ENCODE peak calls at places on chromosomes 7 and 10, in eight cellular contexts. One of them, this sample, is unnamed.

GRCh38 chr7:27179503-27180430 is 5.3 kb downstream of the HOXA11 start:
- DNase-seq in colonic mucosa: peak
- DNase-seq in kidney: peak
- DNase-seq in brain microvascular endothelial cell: no peak
- DNase-seq in hepatocyte: peak
- DNase-seq in cardiac muscle cell: peak
- DNase-seq in esophagus squamous epithelium: no peak
- DNase-seq in IMR-90: peak
- DNase-seq in this sample: no peak

GRCh38 chr7:77454802-77455201 is 38.7 kb upstream of the GSAP start:
- DNase-seq in colonic mucosa: no peak
- DNase-seq in kidney: no peak
- DNase-seq in brain microvascular endothelial cell: no peak
- DNase-seq in hepatocyte: no peak
- DNase-seq in cardiac muscle cell: no peak
- DNase-seq in esophagus squamous epithelium: no peak
- DNase-seq in IMR-90: no peak
- DNase-seq in this sample: no peak

GRCh38 chr10:93579089-93579488 is 12.6 kb downstream of the FFAR4 start:
- DNase-seq in colonic mucosa: peak
- DNase-seq in kidney: no peak
- DNase-seq in brain microvascular endothelial cell: no peak
- DNase-seq in hepatocyte: peak
- DNase-seq in cardiac muscle cell: no peak
- DNase-seq in esophagus squamous epithelium: no peak
- DNase-seq in IMR-90: peak
- DNase-seq in this sample: no peak

GRCh38 chr7:98956937-98957336 is 78.6 kb downstream of the TRRAP start:
- DNase-seq in colonic mucosa: no peak
- DNase-seq in kidney: no peak
- DNase-seq in brain microvascular endothelial cell: no peak
- DNase-seq in hepatocyte: no peak
- DNase-seq in cardiac muscle cell: no peak
- DNase-seq in esophagus squamous epithelium: no peak
- DNase-seq in IMR-90: no peak
- DNase-seq in this sample: no peak

GRCh38 chr7:35805876-35806275 is 5.0 kb downstream of the SEPTIN7 start:
- DNase-seq in colonic mucosa: no peak
- DNase-seq in kidney: no peak
- DNase-seq in brain microvascular endothelial cell: no peak
- DNase-seq in hepatocyte: no peak
- DNase-seq in cardiac muscle cell: no peak
- DNase-seq in esophagus squamous epithelium: no peak
- DNase-seq in IMR-90: no peak
- DNase-seq in this sample: no peak

GRCh38 chr10:21208666-21209316 is 311.7 kb upstream of the NEBL start:
- DNase-seq in colonic mucosa: no peak
- DNase-seq in kidney: no peak
- DNase-seq in brain microvascular endothelial cell: no peak
- DNase-seq in hepatocyte: no peak
- DNase-seq in cardiac muscle cell: no peak
- DNase-seq in esophagus squamous epithelium: no peak
- DNase-seq in IMR-90: no peak
- DNase-seq in this sample: no peak

GRCh38 chr7:139602143-139602722 is 78.7 kb downstream of the CLEC2L start:
- DNase-seq in colonic mucosa: no peak
- DNase-seq in kidney: no peak
- DNase-seq in brain microvascular endothelial cell: peak
- DNase-seq in hepatocyte: peak
- DNase-seq in cardiac muscle cell: peak
- DNase-seq in esophagus squamous epithelium: no peak
- DNase-seq in IMR-90: peak
- DNase-seq in this sample: no peak

GRCh38 chr7:88429382-88429781 is 122.7 kb upstream of the STEAP4 start:
- DNase-seq in colonic mucosa: no peak
- DNase-seq in kidney: no peak
- DNase-seq in brain microvascular endothelial cell: no peak
- DNase-seq in hepatocyte: no peak
- DNase-seq in cardiac muscle cell: no peak
- DNase-seq in esophagus squamous epithelium: no peak
- DNase-seq in IMR-90: no peak
- DNase-seq in this sample: no peak

GRCh38 chr7:2520808-2521146 is 1.2 kb downstream of the LFNG start:
- DNase-seq in colonic mucosa: peak
- DNase-seq in kidney: no peak
- DNase-seq in brain microvascular endothelial cell: no peak
- DNase-seq in hepatocyte: no peak
- DNase-seq in cardiac muscle cell: no peak
- DNase-seq in esophagus squamous epithelium: no peak
- DNase-seq in IMR-90: no peak
- DNase-seq in this sample: no peak

GRCh38 chr7:50706469-50706937 is 76.2 kb downstream of the GRB10 start:
- DNase-seq in colonic mucosa: no peak
- DNase-seq in kidney: no peak
- DNase-seq in brain microvascular endothelial cell: no peak
- DNase-seq in hepatocyte: no peak
- DNase-seq in cardiac muscle cell: no peak
- DNase-seq in esophagus squamous epithelium: no peak
- DNase-seq in IMR-90: no peak
- DNase-seq in this sample: no peak

GRCh38 chr10:94524146-94524545 is 21.4 kb upstream of the HELLS start:
- DNase-seq in colonic mucosa: no peak
- DNase-seq in kidney: no peak
- DNase-seq in brain microvascular endothelial cell: no peak
- DNase-seq in hepatocyte: no peak
- DNase-seq in cardiac muscle cell: no peak
- DNase-seq in esophagus squamous epithelium: no peak
- DNase-seq in IMR-90: peak
- DNase-seq in this sample: no peak

DNA sequence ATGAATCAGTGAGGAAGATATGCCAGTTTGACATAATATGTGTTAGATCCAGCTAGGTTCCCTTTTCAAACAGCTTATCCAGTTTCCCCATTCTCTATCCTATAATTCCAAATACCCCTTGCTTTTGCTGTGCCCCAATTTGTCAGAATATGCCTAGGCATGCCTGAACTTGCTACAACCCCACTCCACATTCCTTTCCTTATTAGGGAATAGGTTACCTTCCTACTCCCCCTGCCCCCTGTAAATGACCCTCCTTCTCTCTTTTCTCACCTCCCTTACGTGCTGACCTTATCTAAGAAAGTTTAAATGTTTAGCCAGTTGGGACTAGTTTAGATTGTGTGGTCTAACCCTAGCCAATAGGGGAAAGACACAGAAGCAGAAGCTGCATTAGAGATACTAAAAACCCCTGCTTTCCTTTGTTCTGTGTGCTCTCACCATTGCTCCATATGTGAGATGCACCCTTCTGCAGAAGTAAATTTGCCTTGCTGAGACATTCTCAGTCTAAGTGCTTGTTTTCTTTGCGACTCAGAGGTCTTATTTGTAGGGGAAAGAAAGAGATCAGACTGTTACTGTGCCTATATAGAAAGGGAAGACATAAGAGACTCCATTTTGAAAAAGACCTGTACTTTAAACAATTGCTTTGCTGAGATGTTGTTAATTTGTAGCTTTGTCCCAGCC is 267.8 kb downstream of the SH2D4B start:
- DNase-seq in colonic mucosa: no peak
- DNase-seq in kidney: no peak
- DNase-seq in brain microvascular endothelial cell: no peak
- DNase-seq in hepatocyte: no peak
- DNase-seq in cardiac muscle cell: no peak
- DNase-seq in esophagus squamous epithelium: no peak
- DNase-seq in IMR-90: no peak
- DNase-seq in this sample: no peak
- H3K27ac ChIP-seq in colonic mucosa: no peak
- H3K27ac ChIP-seq in kidney: no peak
- H3K27ac ChIP-seq in brain microvascular endothelial cell: no peak
- H3K27ac ChIP-seq in hepatocyte: no peak
- H3K27ac ChIP-seq in cardiac muscle cell: no peak
- H3K27ac ChIP-seq in esophagus squamous epithelium: no peak
- H3K27ac ChIP-seq in IMR-90: no peak
- H3K27ac ChIP-seq in this sample: no peak

GRCh38 chr10:96261930-96262329 is 9.4 kb downstream of the BLNK start:
- DNase-seq in colonic mucosa: peak
- DNase-seq in kidney: no peak
- DNase-seq in brain microvascular endothelial cell: no peak
- DNase-seq in hepatocyte: peak
- DNase-seq in cardiac muscle cell: no peak
- DNase-seq in esophagus squamous epithelium: no peak
- DNase-seq in IMR-90: no peak
- DNase-seq in this sample: no peak
- H3K27ac ChIP-seq in colonic mucosa: peak
- H3K27ac ChIP-seq in kidney: no peak
- H3K27ac ChIP-seq in brain microvascular endothelial cell: no peak
- H3K27ac ChIP-seq in hepatocyte: peak
- H3K27ac ChIP-seq in cardiac muscle cell: no peak
- H3K27ac ChIP-seq in esophagus squamous epithelium: no peak
- H3K27ac ChIP-seq in IMR-90: no peak
- H3K27ac ChIP-seq in this sample: no peak

GRCh38 chr7:25844109-25844915 is 307.7 kb upstream of the NFE2L3 start:
- DNase-seq in colonic mucosa: no peak
- DNase-seq in kidney: no peak
- DNase-seq in brain microvascular endothelial cell: peak
- DNase-seq in hepatocyte: no peak
- DNase-seq in cardiac muscle cell: no peak
- DNase-seq in esophagus squamous epithelium: no peak
- DNase-seq in IMR-90: no peak
- DNase-seq in this sample: no peak
- H3K27ac ChIP-seq in colonic mucosa: no peak
- H3K27ac ChIP-seq in kidney: no peak
- H3K27ac ChIP-seq in brain microvascular endothelial cell: peak
- H3K27ac ChIP-seq in hepatocyte: peak
- H3K27ac ChIP-seq in cardiac muscle cell: no peak
- H3K27ac ChIP-seq in esophagus squamous epithelium: no peak
- H3K27ac ChIP-seq in IMR-90: no peak
- H3K27ac ChIP-seq in this sample: no peak

DNA sequence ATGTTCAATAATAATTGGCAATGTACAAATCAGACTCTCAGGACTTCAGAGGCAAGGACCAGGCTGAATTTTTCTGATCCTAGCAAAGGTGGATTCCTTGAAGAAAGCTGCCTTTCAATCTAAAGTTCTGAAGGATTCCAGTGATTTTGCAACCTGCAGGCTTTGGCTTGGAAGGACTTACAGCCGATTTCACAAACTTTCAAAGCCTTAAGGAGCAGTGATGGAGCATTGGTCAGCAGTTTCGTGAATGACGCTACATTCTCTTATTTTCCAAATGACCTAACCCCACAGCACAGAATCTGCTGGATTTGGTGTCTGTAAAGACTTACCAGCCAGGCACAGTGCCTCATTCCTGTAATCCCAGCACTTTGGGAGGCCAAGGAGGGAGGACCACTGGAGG is 167.5 kb downstream of the ARHGAP12 start:
- DNase-seq in colonic mucosa: no peak
- DNase-seq in kidney: no peak
- DNase-seq in brain microvascular endothelial cell: no peak
- DNase-seq in hepatocyte: peak
- DNase-seq in cardiac muscle cell: no peak
- DNase-seq in esophagus squamous epithelium: no peak
- DNase-seq in IMR-90: no peak
- DNase-seq in this sample: no peak
- H3K27ac ChIP-seq in colonic mucosa: no peak
- H3K27ac ChIP-seq in kidney: no peak
- H3K27ac ChIP-seq in brain microvascular endothelial cell: no peak
- H3K27ac ChIP-seq in hepatocyte: peak
- H3K27ac ChIP-seq in cardiac muscle cell: no peak
- H3K27ac ChIP-seq in esophagus squamous epithelium: peak
- H3K27ac ChIP-seq in IMR-90: no peak
- H3K27ac ChIP-seq in this sample: peak

DNA sequence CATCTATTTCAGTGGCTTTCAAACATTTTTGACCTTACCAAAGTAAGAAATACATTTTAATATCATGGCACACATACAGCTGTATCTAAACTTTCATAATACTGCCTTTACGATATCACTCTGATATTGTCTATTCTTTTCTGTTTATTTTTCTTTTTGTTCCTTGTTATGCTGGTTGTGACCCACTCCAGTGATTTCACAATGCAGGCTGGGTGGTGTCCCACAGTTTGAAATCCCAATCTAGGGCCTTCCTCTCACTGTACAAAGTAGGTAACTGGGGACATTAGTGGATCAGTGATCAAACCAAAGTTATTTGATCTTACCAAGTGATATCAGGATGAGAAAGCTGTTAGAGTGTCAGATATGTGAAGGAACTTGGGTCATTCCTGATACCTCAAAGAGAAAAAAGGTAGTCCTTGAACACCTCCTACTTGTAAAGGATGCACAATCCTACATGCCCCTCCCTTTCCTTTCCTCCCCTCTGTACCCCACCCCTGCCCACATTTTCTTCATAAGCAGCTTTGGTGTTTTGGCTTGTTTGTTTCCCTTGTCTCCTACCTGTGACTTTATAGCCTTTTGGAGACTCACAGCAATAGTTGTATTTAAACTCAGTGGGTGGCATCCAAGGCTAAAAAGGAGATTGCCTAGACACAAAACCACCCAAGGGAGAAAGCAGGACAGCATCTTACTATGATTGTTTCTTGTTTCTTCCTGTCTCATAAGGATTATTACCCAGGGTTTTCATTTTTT is 63.2 kb downstream of the EGFR start:
- DNase-seq in colonic mucosa: no peak
- DNase-seq in kidney: no peak
- DNase-seq in brain microvascular endothelial cell: no peak
- DNase-seq in hepatocyte: no peak
- DNase-seq in cardiac muscle cell: no peak
- DNase-seq in esophagus squamous epithelium: no peak
- DNase-seq in IMR-90: peak
- DNase-seq in this sample: no peak
- H3K27ac ChIP-seq in colonic mucosa: peak
- H3K27ac ChIP-seq in kidney: no peak
- H3K27ac ChIP-seq in brain microvascular endothelial cell: peak
- H3K27ac ChIP-seq in hepatocyte: peak
- H3K27ac ChIP-seq in cardiac muscle cell: no peak
- H3K27ac ChIP-seq in esophagus squamous epithelium: peak
- H3K27ac ChIP-seq in IMR-90: no peak
- H3K27ac ChIP-seq in this sample: no peak